ENCODE peak calls at places on chromosomes 3 and 15, in seven cellular contexts. One of them, this sample, is unnamed.

GRCh38 chr3:16998236-16998923 is 113.6 kb downstream of the PLCL2 start:
- DNase-seq in G401: no peak
- DNase-seq in SK-N-DZ: no peak
- DNase-seq in stimulated activated CD4-positive, alpha-beta T cell treated with anti-CD3 and anti-CD28 coated beads, Interleukin-15, amount 100 ng/mL, for 1 hour: no peak
- DNase-seq in activated T-cell treated with anti-CD3 and anti-CD28 coated beads for 48 hours: no peak
- DNase-seq in foreskin keratinocyte: no peak
- DNase-seq in NCI-H1105: no peak
- DNase-seq in this sample: no peak

GRCh38 chr15:27137127-27137526 is 166.1 kb downstream of the GABRG3 start:
- DNase-seq in stimulated activated CD4-positive, alpha-beta T cell treated with anti-CD3 and anti-CD28 coated beads, Interleukin-15, amount 100 ng/mL, for 1 hour: no peak
- DNase-seq in foreskin keratinocyte: no peak
- DNase-seq in G401: no peak
- DNase-seq in SK-N-DZ: no peak
- DNase-seq in NCI-H1105: no peak
- DNase-seq in activated T-cell treated with anti-CD3 and anti-CD28 coated beads for 48 hours: no peak
- DNase-seq in this sample: no peak

GRCh38 chr3:128549283-128550112 is 56.5 kb upstream of the GATA2 start:
- DNase-seq in stimulated activated CD4-positive, alpha-beta T cell treated with anti-CD3 and anti-CD28 coated beads, Interleukin-15, amount 100 ng/mL, for 1 hour: no peak
- DNase-seq in activated T-cell treated with anti-CD3 and anti-CD28 coated beads for 48 hours: no peak
- DNase-seq in SK-N-DZ: no peak
- DNase-seq in G401: no peak
- DNase-seq in NCI-H1105: no peak
- DNase-seq in foreskin keratinocyte: peak; percentile 30
- DNase-seq in this sample: no peak

GRCh38 chr3:138082992-138083386 is 32.4 kb downstream of the DZIP1L start:
- DNase-seq in SK-N-DZ: no peak
- DNase-seq in foreskin keratinocyte: no peak
- DNase-seq in G401: no peak
- DNase-seq in NCI-H1105: no peak
- DNase-seq in stimulated activated CD4-positive, alpha-beta T cell treated with anti-CD3 and anti-CD28 coated beads, Interleukin-15, amount 100 ng/mL, for 1 hour: no peak
- DNase-seq in activated T-cell treated with anti-CD3 and anti-CD28 coated beads for 48 hours: no peak
- DNase-seq in this sample: no peak

GRCh38 chr3:36957862-36958686 is 13.2 kb upstream of the TRANK1 start:
- DNase-seq in foreskin keratinocyte: peak; percentile 97
- DNase-seq in activated T-cell treated with anti-CD3 and anti-CD28 coated beads for 48 hours: no peak
- DNase-seq in G401: no peak
- DNase-seq in SK-N-DZ: no peak
- DNase-seq in stimulated activated CD4-positive, alpha-beta T cell treated with anti-CD3 and anti-CD28 coated beads, Interleukin-15, amount 100 ng/mL, for 1 hour: no peak
- DNase-seq in NCI-H1105: no peak
- DNase-seq in this sample: no peak

GRCh38 chr15:74294010-74294409 is 57.9 kb downstream of the CCDC33 start:
- DNase-seq in SK-N-DZ: no peak
- DNase-seq in activated T-cell treated with anti-CD3 and anti-CD28 coated beads for 48 hours: no peak
- DNase-seq in foreskin keratinocyte: no peak
- DNase-seq in stimulated activated CD4-positive, alpha-beta T cell treated with anti-CD3 and anti-CD28 coated beads, Interleukin-15, amount 100 ng/mL, for 1 hour: no peak
- DNase-seq in NCI-H1105: peak; percentile 50
- DNase-seq in G401: no peak
- DNase-seq in this sample: peak; percentile 20

GRCh38 chr3:177770821-177771220 is 573.5 kb upstream of the TBL1XR1 start:
- DNase-seq in stimulated activated CD4-positive, alpha-beta T cell treated with anti-CD3 and anti-CD28 coated beads, Interleukin-15, amount 100 ng/mL, for 1 hour: no peak
- DNase-seq in G401: peak; percentile 23
- DNase-seq in SK-N-DZ: no peak
- DNase-seq in activated T-cell treated with anti-CD3 and anti-CD28 coated beads for 48 hours: no peak
- DNase-seq in NCI-H1105: no peak
- DNase-seq in foreskin keratinocyte: peak; percentile 81
- DNase-seq in this sample: no peak

GRCh38 chr3:123271466-123272159 is 69.9 kb downstream of the SEC22A start:
- DNase-seq in SK-N-DZ: no peak
- DNase-seq in stimulated activated CD4-positive, alpha-beta T cell treated with anti-CD3 and anti-CD28 coated beads, Interleukin-15, amount 100 ng/mL, for 1 hour: no peak
- DNase-seq in foreskin keratinocyte: no peak
- DNase-seq in G401: no peak
- DNase-seq in activated T-cell treated with anti-CD3 and anti-CD28 coated beads for 48 hours: no peak
- DNase-seq in NCI-H1105: no peak
- DNase-seq in this sample: no peak

GRCh38 chr3:122314467-122314866 is 10.6 kb upstream of the CSTA start:
- DNase-seq in G401: no peak
- DNase-seq in SK-N-DZ: no peak
- DNase-seq in activated T-cell treated with anti-CD3 and anti-CD28 coated beads for 48 hours: no peak
- DNase-seq in NCI-H1105: no peak
- DNase-seq in stimulated activated CD4-positive, alpha-beta T cell treated with anti-CD3 and anti-CD28 coated beads, Interleukin-15, amount 100 ng/mL, for 1 hour: no peak
- DNase-seq in foreskin keratinocyte: peak; percentile 86
- DNase-seq in this sample: no peak

GRCh38 chr3:64639022-64639421 is 48.8 kb downstream of the ADAMTS9 start:
- DNase-seq in G401: no peak
- DNase-seq in foreskin keratinocyte: no peak
- DNase-seq in stimulated activated CD4-positive, alpha-beta T cell treated with anti-CD3 and anti-CD28 coated beads, Interleukin-15, amount 100 ng/mL, for 1 hour: no peak
- DNase-seq in activated T-cell treated with anti-CD3 and anti-CD28 coated beads for 48 hours: no peak
- DNase-seq in SK-N-DZ: no peak
- DNase-seq in NCI-H1105: no peak
- DNase-seq in this sample: peak; percentile 41

GRCh38 chr3:38471260-38471857 is 17.7 kb downstream of the ACVR2B start:
- DNase-seq in activated T-cell treated with anti-CD3 and anti-CD28 coated beads for 48 hours: no peak
- DNase-seq in foreskin keratinocyte: no peak
- DNase-seq in stimulated activated CD4-positive, alpha-beta T cell treated with anti-CD3 and anti-CD28 coated beads, Interleukin-15, amount 100 ng/mL, for 1 hour: no peak
- DNase-seq in SK-N-DZ: no peak
- DNase-seq in G401: no peak
- DNase-seq in NCI-H1105: no peak
- DNase-seq in this sample: no peak

GRCh38 chr3:194141415-194142155 is 5.6 kb downstream of the HES1 start:
- DNase-seq in foreskin keratinocyte: peak; percentile 92
- DNase-seq in stimulated activated CD4-positive, alpha-beta T cell treated with anti-CD3 and anti-CD28 coated beads, Interleukin-15, amount 100 ng/mL, for 1 hour: peak; percentile 31
- DNase-seq in G401: no peak
- DNase-seq in activated T-cell treated with anti-CD3 and anti-CD28 coated beads for 48 hours: peak; percentile 71
- DNase-seq in SK-N-DZ: peak; percentile 69
- DNase-seq in NCI-H1105: peak; percentile 82
- DNase-seq in this sample: peak; percentile 81

GRCh38 chr3:192906940-192907339 is 10.7 kb downstream of the MB21D2 start:
- DNase-seq in stimulated activated CD4-positive, alpha-beta T cell treated with anti-CD3 and anti-CD28 coated beads, Interleukin-15, amount 100 ng/mL, for 1 hour: no peak
- DNase-seq in NCI-H1105: no peak
- DNase-seq in foreskin keratinocyte: peak; percentile 53
- DNase-seq in activated T-cell treated with anti-CD3 and anti-CD28 coated beads for 48 hours: no peak
- DNase-seq in SK-N-DZ: peak; percentile 71
- DNase-seq in G401: no peak
- DNase-seq in this sample: peak; percentile 81

GRCh38 chr3:195065864-195066185 is 205.1 kb downstream of the XXYLT1 start:
- DNase-seq in activated T-cell treated with anti-CD3 and anti-CD28 coated beads for 48 hours: no peak
- DNase-seq in NCI-H1105: no peak
- DNase-seq in SK-N-DZ: no peak
- DNase-seq in stimulated activated CD4-positive, alpha-beta T cell treated with anti-CD3 and anti-CD28 coated beads, Interleukin-15, amount 100 ng/mL, for 1 hour: no peak
- DNase-seq in foreskin keratinocyte: no peak
- DNase-seq in G401: no peak
- DNase-seq in this sample: no peak

GRCh38 chr3:49625971-49626640 is 48.0 kb upstream of the APEH start:
- DNase-seq in stimulated activated CD4-positive, alpha-beta T cell treated with anti-CD3 and anti-CD28 coated beads, Interleukin-15, amount 100 ng/mL, for 1 hour: no peak
- DNase-seq in SK-N-DZ: no peak
- DNase-seq in NCI-H1105: no peak
- DNase-seq in G401: no peak
- DNase-seq in foreskin keratinocyte: no peak
- DNase-seq in activated T-cell treated with anti-CD3 and anti-CD28 coated beads for 48 hours: peak; percentile 7
- DNase-seq in this sample: no peak

GRCh38 chr3:130465486-130465885 is 51.5 kb upstream of the COL6A6 start:
- DNase-seq in foreskin keratinocyte: no peak
- DNase-seq in stimulated activated CD4-positive, alpha-beta T cell treated with anti-CD3 and anti-CD28 coated beads, Interleukin-15, amount 100 ng/mL, for 1 hour: no peak
- DNase-seq in G401: no peak
- DNase-seq in NCI-H1105: no peak
- DNase-seq in SK-N-DZ: no peak
- DNase-seq in activated T-cell treated with anti-CD3 and anti-CD28 coated beads for 48 hours: no peak
- DNase-seq in this sample: no peak

GRCh38 chr3:101998256-101998926 is 149.1 kb downstream of the NFKBIZ start:
- DNase-seq in foreskin keratinocyte: peak; percentile 29
- DNase-seq in stimulated activated CD4-positive, alpha-beta T cell treated with anti-CD3 and anti-CD28 coated beads, Interleukin-15, amount 100 ng/mL, for 1 hour: no peak
- DNase-seq in NCI-H1105: no peak
- DNase-seq in SK-N-DZ: no peak
- DNase-seq in G401: no peak
- DNase-seq in activated T-cell treated with anti-CD3 and anti-CD28 coated beads for 48 hours: no peak
- DNase-seq in this sample: no peak

GRCh38 chr15:95655089-95655488 is 675.4 kb upstream of the NR2F2 start:
- DNase-seq in NCI-H1105: no peak
- DNase-seq in SK-N-DZ: no peak
- DNase-seq in foreskin keratinocyte: no peak
- DNase-seq in G401: no peak
- DNase-seq in activated T-cell treated with anti-CD3 and anti-CD28 coated beads for 48 hours: no peak
- DNase-seq in stimulated activated CD4-positive, alpha-beta T cell treated with anti-CD3 and anti-CD28 coated beads, Interleukin-15, amount 100 ng/mL, for 1 hour: no peak
- DNase-seq in this sample: no peak

GRCh38 chr3:58422756-58423324 is 10.8 kb downstream of the PDHB start:
- DNase-seq in G401: peak; percentile 39
- DNase-seq in NCI-H1105: no peak
- DNase-seq in activated T-cell treated with anti-CD3 and anti-CD28 coated beads for 48 hours: no peak
- DNase-seq in foreskin keratinocyte: no peak
- DNase-seq in stimulated activated CD4-positive, alpha-beta T cell treated with anti-CD3 and anti-CD28 coated beads, Interleukin-15, amount 100 ng/mL, for 1 hour: no peak
- DNase-seq in SK-N-DZ: no peak
- DNase-seq in this sample: no peak

GRCh38 chr15:63504979-63505841 is 817 bp downstream of the USP3 start:
- DNase-seq in G401: peak; percentile 78
- DNase-seq in activated T-cell treated with anti-CD3 and anti-CD28 coated beads for 48 hours: peak; percentile 27
- DNase-seq in NCI-H1105: peak; percentile 48
- DNase-seq in foreskin keratinocyte: no peak
- DNase-seq in SK-N-DZ: peak; percentile 60
- DNase-seq in stimulated activated CD4-positive, alpha-beta T cell treated with anti-CD3 and anti-CD28 coated beads, Interleukin-15, amount 100 ng/mL, for 1 hour: no peak
- DNase-seq in this sample: peak; percentile 10

GRCh38 chr3:30085486-30085885 is 520.9 kb upstream of the TGFBR2 start:
- DNase-seq in G401: no peak
- DNase-seq in SK-N-DZ: no peak
- DNase-seq in stimulated activated CD4-positive, alpha-beta T cell treated with anti-CD3 and anti-CD28 coated beads, Interleukin-15, amount 100 ng/mL, for 1 hour: no peak
- DNase-seq in foreskin keratinocyte: no peak
- DNase-seq in NCI-H1105: no peak
- DNase-seq in activated T-cell treated with anti-CD3 and anti-CD28 coated beads for 48 hours: no peak
- DNase-seq in this sample: no peak

GRCh38 chr3:122094125-122094524 is 39.0 kb downstream of the CD86 start:
- DNase-seq in NCI-H1105: no peak
- DNase-seq in G401: no peak
- DNase-seq in activated T-cell treated with anti-CD3 and anti-CD28 coated beads for 48 hours: no peak
- DNase-seq in stimulated activated CD4-positive, alpha-beta T cell treated with anti-CD3 and anti-CD28 coated beads, Interleukin-15, amount 100 ng/mL, for 1 hour: no peak
- DNase-seq in SK-N-DZ: no peak
- DNase-seq in foreskin keratinocyte: no peak
- DNase-seq in this sample: no peak

GRCh38 chr15:57560976-57561711 is 30.6 kb upstream of the MYZAP start:
- DNase-seq in stimulated activated CD4-positive, alpha-beta T cell treated with anti-CD3 and anti-CD28 coated beads, Interleukin-15, amount 100 ng/mL, for 1 hour: peak; percentile 19
- DNase-seq in foreskin keratinocyte: peak; percentile 88
- DNase-seq in SK-N-DZ: peak; percentile 79
- DNase-seq in NCI-H1105: peak; percentile 77
- DNase-seq in G401: peak; percentile 87
- DNase-seq in activated T-cell treated with anti-CD3 and anti-CD28 coated beads for 48 hours: peak; percentile 40
- DNase-seq in this sample: peak; percentile 2

This sample was measured in NCI-H2227 treated with DMSO at 0.1 percent for 48 hours.